ENCODE peak calls at places on chromosomes 13 and 19, in five cellular contexts. One of them, this sample, is unnamed.
A peak's percentile ranks its signal among the peaks of the same experiment; 100 is the strongest.

GRCh38 chr13:29958476-29958875 is 108.1 kb upstream of the UBL3 start:
- DNase-seq in activated T-helper 1 cell treated with anti-CD3 and anti-CD28 coated beads, Interleukin-12 subunit alpha, Interleukin-12 subunit beta, Interleukin-2, Interleukin-4 antibody, amounts not matched to agents 30 ng/mL and 10 ng/mL and 1 ng/mL, durations not matched to agents 14 hours and 24 hours and 36 hours: no peak
- DNase-seq in Right ventricle myocardium superior: no peak
- DNase-seq in KG1: no peak
- DNase-seq in stimulated activated CD4-positive, alpha-beta T cell treated with anti-CD3 and anti-CD28 coated beads, TNF-alpha, amount 100 ng/mL, for 48 hours: no peak
- DNase-seq in this sample: no peak

GRCh38 chr13:25478186-25478585 is 106.4 kb downstream of the ATP8A2 start:
- DNase-seq in activated T-helper 1 cell treated with anti-CD3 and anti-CD28 coated beads, Interleukin-12 subunit alpha, Interleukin-12 subunit beta, Interleukin-2, Interleukin-4 antibody, amounts not matched to agents 30 ng/mL and 10 ng/mL and 1 ng/mL, durations not matched to agents 14 hours and 24 hours and 36 hours: no peak
- DNase-seq in Right ventricle myocardium superior: no peak
- DNase-seq in KG1: no peak
- DNase-seq in stimulated activated CD4-positive, alpha-beta T cell treated with anti-CD3 and anti-CD28 coated beads, TNF-alpha, amount 100 ng/mL, for 48 hours: no peak
- DNase-seq in this sample: peak; percentile 40

GRCh38 chr19:18254546-18255500 is 19.4 kb downstream of the IQCN start:
- DNase-seq in activated T-helper 1 cell treated with anti-CD3 and anti-CD28 coated beads, Interleukin-12 subunit alpha, Interleukin-12 subunit beta, Interleukin-2, Interleukin-4 antibody, amounts not matched to agents 30 ng/mL and 10 ng/mL and 1 ng/mL, durations not matched to agents 14 hours and 24 hours and 36 hours: no peak
- DNase-seq in Right ventricle myocardium superior: no peak
- DNase-seq in KG1: no peak
- DNase-seq in stimulated activated CD4-positive, alpha-beta T cell treated with anti-CD3 and anti-CD28 coated beads, TNF-alpha, amount 100 ng/mL, for 48 hours: no peak
- DNase-seq in this sample: no peak

GRCh38 chr13:109955598-109955997 is 169.2 kb upstream of the IRS2 start:
- DNase-seq in activated T-helper 1 cell treated with anti-CD3 and anti-CD28 coated beads, Interleukin-12 subunit alpha, Interleukin-12 subunit beta, Interleukin-2, Interleukin-4 antibody, amounts not matched to agents 30 ng/mL and 10 ng/mL and 1 ng/mL, durations not matched to agents 14 hours and 24 hours and 36 hours: no peak
- DNase-seq in Right ventricle myocardium superior: no peak
- DNase-seq in KG1: no peak
- DNase-seq in stimulated activated CD4-positive, alpha-beta T cell treated with anti-CD3 and anti-CD28 coated beads, TNF-alpha, amount 100 ng/mL, for 48 hours: no peak
- DNase-seq in this sample: no peak

GRCh38 chr13:67438465-67438864 is 208.3 kb upstream of the PCDH9 start:
- DNase-seq in activated T-helper 1 cell treated with anti-CD3 and anti-CD28 coated beads, Interleukin-12 subunit alpha, Interleukin-12 subunit beta, Interleukin-2, Interleukin-4 antibody, amounts not matched to agents 30 ng/mL and 10 ng/mL and 1 ng/mL, durations not matched to agents 14 hours and 24 hours and 36 hours: no peak
- DNase-seq in Right ventricle myocardium superior: no peak
- DNase-seq in KG1: no peak
- DNase-seq in stimulated activated CD4-positive, alpha-beta T cell treated with anti-CD3 and anti-CD28 coated beads, TNF-alpha, amount 100 ng/mL, for 48 hours: no peak
- DNase-seq in this sample: no peak

GRCh38 chr19:38907227-38907626 is 4.8 kb downstream of the CCER2 start:
- DNase-seq in activated T-helper 1 cell treated with anti-CD3 and anti-CD28 coated beads, Interleukin-12 subunit alpha, Interleukin-12 subunit beta, Interleukin-2, Interleukin-4 antibody, amounts not matched to agents 30 ng/mL and 10 ng/mL and 1 ng/mL, durations not matched to agents 14 hours and 24 hours and 36 hours: no peak
- DNase-seq in Right ventricle myocardium superior: no peak
- DNase-seq in KG1: no peak
- DNase-seq in stimulated activated CD4-positive, alpha-beta T cell treated with anti-CD3 and anti-CD28 coated beads, TNF-alpha, amount 100 ng/mL, for 48 hours: no peak
- DNase-seq in this sample: no peak

GRCh38 chr19:9828551-9829063 is 889 bp downstream of the UBL5 start:
- DNase-seq in activated T-helper 1 cell treated with anti-CD3 and anti-CD28 coated beads, Interleukin-12 subunit alpha, Interleukin-12 subunit beta, Interleukin-2, Interleukin-4 antibody, amounts not matched to agents 30 ng/mL and 10 ng/mL and 1 ng/mL, durations not matched to agents 14 hours and 24 hours and 36 hours: no peak
- DNase-seq in Right ventricle myocardium superior: no peak
- DNase-seq in KG1: no peak
- DNase-seq in stimulated activated CD4-positive, alpha-beta T cell treated with anti-CD3 and anti-CD28 coated beads, TNF-alpha, amount 100 ng/mL, for 48 hours: no peak
- DNase-seq in this sample: no peak

GRCh38 chr19:45676851-45677263 is 8.8 kb downstream of the GIPR start:
- DNase-seq in activated T-helper 1 cell treated with anti-CD3 and anti-CD28 coated beads, Interleukin-12 subunit alpha, Interleukin-12 subunit beta, Interleukin-2, Interleukin-4 antibody, amounts not matched to agents 30 ng/mL and 10 ng/mL and 1 ng/mL, durations not matched to agents 14 hours and 24 hours and 36 hours: peak; percentile 22
- DNase-seq in Right ventricle myocardium superior: no peak
- DNase-seq in KG1: no peak
- DNase-seq in stimulated activated CD4-positive, alpha-beta T cell treated with anti-CD3 and anti-CD28 coated beads, TNF-alpha, amount 100 ng/mL, for 48 hours: no peak
- DNase-seq in this sample: no peak

GRCh38 chr13:29704648-29705047 is 109.2 kb upstream of the SLC7A1 start:
- DNase-seq in activated T-helper 1 cell treated with anti-CD3 and anti-CD28 coated beads, Interleukin-12 subunit alpha, Interleukin-12 subunit beta, Interleukin-2, Interleukin-4 antibody, amounts not matched to agents 30 ng/mL and 10 ng/mL and 1 ng/mL, durations not matched to agents 14 hours and 24 hours and 36 hours: no peak
- DNase-seq in Right ventricle myocardium superior: no peak
- DNase-seq in KG1: no peak
- DNase-seq in stimulated activated CD4-positive, alpha-beta T cell treated with anti-CD3 and anti-CD28 coated beads, TNF-alpha, amount 100 ng/mL, for 48 hours: no peak
- DNase-seq in this sample: no peak

GRCh38 chr13:49444517-49445395 is 682 bp downstream of the SETDB2 start:
- DNase-seq in activated T-helper 1 cell treated with anti-CD3 and anti-CD28 coated beads, Interleukin-12 subunit alpha, Interleukin-12 subunit beta, Interleukin-2, Interleukin-4 antibody, amounts not matched to agents 30 ng/mL and 10 ng/mL and 1 ng/mL, durations not matched to agents 14 hours and 24 hours and 36 hours: peak; percentile 21
- DNase-seq in Right ventricle myocardium superior: no peak
- DNase-seq in KG1: peak; percentile 70
- DNase-seq in stimulated activated CD4-positive, alpha-beta T cell treated with anti-CD3 and anti-CD28 coated beads, TNF-alpha, amount 100 ng/mL, for 48 hours: no peak
- DNase-seq in this sample: peak; percentile 95

GRCh38 chr13:111283457-111283856 is 37.0 kb upstream of the TEX29 start:
- DNase-seq in activated T-helper 1 cell treated with anti-CD3 and anti-CD28 coated beads, Interleukin-12 subunit alpha, Interleukin-12 subunit beta, Interleukin-2, Interleukin-4 antibody, amounts not matched to agents 30 ng/mL and 10 ng/mL and 1 ng/mL, durations not matched to agents 14 hours and 24 hours and 36 hours: no peak
- DNase-seq in Right ventricle myocardium superior: no peak
- DNase-seq in KG1: no peak
- DNase-seq in stimulated activated CD4-positive, alpha-beta T cell treated with anti-CD3 and anti-CD28 coated beads, TNF-alpha, amount 100 ng/mL, for 48 hours: no peak
- DNase-seq in this sample: no peak

GRCh38 chr13:111337206-111337605 is 16.8 kb downstream of the TEX29 start:
- DNase-seq in activated T-helper 1 cell treated with anti-CD3 and anti-CD28 coated beads, Interleukin-12 subunit alpha, Interleukin-12 subunit beta, Interleukin-2, Interleukin-4 antibody, amounts not matched to agents 30 ng/mL and 10 ng/mL and 1 ng/mL, durations not matched to agents 14 hours and 24 hours and 36 hours: no peak
- DNase-seq in Right ventricle myocardium superior: no peak
- DNase-seq in KG1: no peak
- DNase-seq in stimulated activated CD4-positive, alpha-beta T cell treated with anti-CD3 and anti-CD28 coated beads, TNF-alpha, amount 100 ng/mL, for 48 hours: no peak
- DNase-seq in this sample: no peak

GRCh38 chr13:67101730-67102467 is 128.2 kb downstream of the PCDH9 start:
- DNase-seq in activated T-helper 1 cell treated with anti-CD3 and anti-CD28 coated beads, Interleukin-12 subunit alpha, Interleukin-12 subunit beta, Interleukin-2, Interleukin-4 antibody, amounts not matched to agents 30 ng/mL and 10 ng/mL and 1 ng/mL, durations not matched to agents 14 hours and 24 hours and 36 hours: no peak
- DNase-seq in Right ventricle myocardium superior: no peak
- DNase-seq in KG1: no peak
- DNase-seq in stimulated activated CD4-positive, alpha-beta T cell treated with anti-CD3 and anti-CD28 coated beads, TNF-alpha, amount 100 ng/mL, for 48 hours: no peak
- DNase-seq in this sample: no peak

GRCh38 chr13:114064516-114065140 is 67.8 kb downstream of the RASA3 start:
- DNase-seq in activated T-helper 1 cell treated with anti-CD3 and anti-CD28 coated beads, Interleukin-12 subunit alpha, Interleukin-12 subunit beta, Interleukin-2, Interleukin-4 antibody, amounts not matched to agents 30 ng/mL and 10 ng/mL and 1 ng/mL, durations not matched to agents 14 hours and 24 hours and 36 hours: no peak
- DNase-seq in Right ventricle myocardium superior: peak; percentile 53
- DNase-seq in KG1: no peak
- DNase-seq in stimulated activated CD4-positive, alpha-beta T cell treated with anti-CD3 and anti-CD28 coated beads, TNF-alpha, amount 100 ng/mL, for 48 hours: no peak
- DNase-seq in this sample: no peak

GRCh38 chr19:18121166-18121565 is 23.6 kb downstream of the MAST3 start:
- DNase-seq in activated T-helper 1 cell treated with anti-CD3 and anti-CD28 coated beads, Interleukin-12 subunit alpha, Interleukin-12 subunit beta, Interleukin-2, Interleukin-4 antibody, amounts not matched to agents 30 ng/mL and 10 ng/mL and 1 ng/mL, durations not matched to agents 14 hours and 24 hours and 36 hours: no peak
- DNase-seq in Right ventricle myocardium superior: no peak
- DNase-seq in KG1: no peak
- DNase-seq in stimulated activated CD4-positive, alpha-beta T cell treated with anti-CD3 and anti-CD28 coated beads, TNF-alpha, amount 100 ng/mL, for 48 hours: no peak
- DNase-seq in this sample: no peak

GRCh38 chr19:13613447-13613846 is 107.2 kb upstream of the CACNA1A start:
- DNase-seq in activated T-helper 1 cell treated with anti-CD3 and anti-CD28 coated beads, Interleukin-12 subunit alpha, Interleukin-12 subunit beta, Interleukin-2, Interleukin-4 antibody, amounts not matched to agents 30 ng/mL and 10 ng/mL and 1 ng/mL, durations not matched to agents 14 hours and 24 hours and 36 hours: no peak
- DNase-seq in Right ventricle myocardium superior: no peak
- DNase-seq in KG1: no peak
- DNase-seq in stimulated activated CD4-positive, alpha-beta T cell treated with anti-CD3 and anti-CD28 coated beads, TNF-alpha, amount 100 ng/mL, for 48 hours: no peak
- DNase-seq in this sample: no peak

GRCh38 chr13:113949546-113949945 is 24.3 kb downstream of the C13orf46 start:
- DNase-seq in activated T-helper 1 cell treated with anti-CD3 and anti-CD28 coated beads, Interleukin-12 subunit alpha, Interleukin-12 subunit beta, Interleukin-2, Interleukin-4 antibody, amounts not matched to agents 30 ng/mL and 10 ng/mL and 1 ng/mL, durations not matched to agents 14 hours and 24 hours and 36 hours: no peak
- DNase-seq in Right ventricle myocardium superior: peak; percentile 13
- DNase-seq in KG1: no peak
- DNase-seq in stimulated activated CD4-positive, alpha-beta T cell treated with anti-CD3 and anti-CD28 coated beads, TNF-alpha, amount 100 ng/mL, for 48 hours: no peak
- DNase-seq in this sample: no peak

GRCh38 chr19:29881386-29881785 is 60.7 kb upstream of the URI1 start:
- DNase-seq in activated T-helper 1 cell treated with anti-CD3 and anti-CD28 coated beads, Interleukin-12 subunit alpha, Interleukin-12 subunit beta, Interleukin-2, Interleukin-4 antibody, amounts not matched to agents 30 ng/mL and 10 ng/mL and 1 ng/mL, durations not matched to agents 14 hours and 24 hours and 36 hours: no peak
- DNase-seq in Right ventricle myocardium superior: no peak
- DNase-seq in KG1: no peak
- DNase-seq in stimulated activated CD4-positive, alpha-beta T cell treated with anti-CD3 and anti-CD28 coated beads, TNF-alpha, amount 100 ng/mL, for 48 hours: no peak
- DNase-seq in this sample: no peak

GRCh38 chr13:75258159-75258782 is 223.7 kb downstream of the TBC1D4 start:
- DNase-seq in activated T-helper 1 cell treated with anti-CD3 and anti-CD28 coated beads, Interleukin-12 subunit alpha, Interleukin-12 subunit beta, Interleukin-2, Interleukin-4 antibody, amounts not matched to agents 30 ng/mL and 10 ng/mL and 1 ng/mL, durations not matched to agents 14 hours and 24 hours and 36 hours: no peak
- DNase-seq in Right ventricle myocardium superior: no peak
- DNase-seq in KG1: peak; percentile 6
- DNase-seq in stimulated activated CD4-positive, alpha-beta T cell treated with anti-CD3 and anti-CD28 coated beads, TNF-alpha, amount 100 ng/mL, for 48 hours: no peak
- DNase-seq in this sample: no peak

GRCh38 chr19:40742477-40742876 is 7.8 kb downstream of the ACTMAP start:
- DNase-seq in activated T-helper 1 cell treated with anti-CD3 and anti-CD28 coated beads, Interleukin-12 subunit alpha, Interleukin-12 subunit beta, Interleukin-2, Interleukin-4 antibody, amounts not matched to agents 30 ng/mL and 10 ng/mL and 1 ng/mL, durations not matched to agents 14 hours and 24 hours and 36 hours: no peak
- DNase-seq in Right ventricle myocardium superior: peak; percentile 42
- DNase-seq in KG1: no peak
- DNase-seq in stimulated activated CD4-positive, alpha-beta T cell treated with anti-CD3 and anti-CD28 coated beads, TNF-alpha, amount 100 ng/mL, for 48 hours: no peak
- DNase-seq in this sample: no peak

GRCh38 chr13:40464991-40465390 is 201.4 kb downstream of the FOXO1 start:
- DNase-seq in activated T-helper 1 cell treated with anti-CD3 and anti-CD28 coated beads, Interleukin-12 subunit alpha, Interleukin-12 subunit beta, Interleukin-2, Interleukin-4 antibody, amounts not matched to agents 30 ng/mL and 10 ng/mL and 1 ng/mL, durations not matched to agents 14 hours and 24 hours and 36 hours: no peak
- DNase-seq in Right ventricle myocardium superior: no peak
- DNase-seq in KG1: no peak
- DNase-seq in stimulated activated CD4-positive, alpha-beta T cell treated with anti-CD3 and anti-CD28 coated beads, TNF-alpha, amount 100 ng/mL, for 48 hours: no peak
- DNase-seq in this sample: no peak

GRCh38 chr19:13894552-13894951 is 11.4 kb downstream of the BRME1 start:
- DNase-seq in activated T-helper 1 cell treated with anti-CD3 and anti-CD28 coated beads, Interleukin-12 subunit alpha, Interleukin-12 subunit beta, Interleukin-2, Interleukin-4 antibody, amounts not matched to agents 30 ng/mL and 10 ng/mL and 1 ng/mL, durations not matched to agents 14 hours and 24 hours and 36 hours: no peak
- DNase-seq in Right ventricle myocardium superior: no peak
- DNase-seq in KG1: no peak
- DNase-seq in stimulated activated CD4-positive, alpha-beta T cell treated with anti-CD3 and anti-CD28 coated beads, TNF-alpha, amount 100 ng/mL, for 48 hours: no peak
- DNase-seq in this sample: no peak

GRCh38 chr13:44906758-44907157 is 82.5 kb downstream of the NUFIP1 start:
- DNase-seq in activated T-helper 1 cell treated with anti-CD3 and anti-CD28 coated beads, Interleukin-12 subunit alpha, Interleukin-12 subunit beta, Interleukin-2, Interleukin-4 antibody, amounts not matched to agents 30 ng/mL and 10 ng/mL and 1 ng/mL, durations not matched to agents 14 hours and 24 hours and 36 hours: no peak
- DNase-seq in Right ventricle myocardium superior: no peak
- DNase-seq in KG1: no peak
- DNase-seq in stimulated activated CD4-positive, alpha-beta T cell treated with anti-CD3 and anti-CD28 coated beads, TNF-alpha, amount 100 ng/mL, for 48 hours: no peak
- DNase-seq in this sample: peak; percentile 69

GRCh38 chr19:17775245-17775927 is 19.6 kb upstream of the B3GNT3 start:
- DNase-seq in activated T-helper 1 cell treated with anti-CD3 and anti-CD28 coated beads, Interleukin-12 subunit alpha, Interleukin-12 subunit beta, Interleukin-2, Interleukin-4 antibody, amounts not matched to agents 30 ng/mL and 10 ng/mL and 1 ng/mL, durations not matched to agents 14 hours and 24 hours and 36 hours: no peak
- DNase-seq in Right ventricle myocardium superior: no peak
- DNase-seq in KG1: peak; percentile 54
- DNase-seq in stimulated activated CD4-positive, alpha-beta T cell treated with anti-CD3 and anti-CD28 coated beads, TNF-alpha, amount 100 ng/mL, for 48 hours: no peak
- DNase-seq in this sample: no peak

GRCh38 chr19:55540619-55541018 is 3.7 kb upstream of the SBK2 start:
- DNase-seq in activated T-helper 1 cell treated with anti-CD3 and anti-CD28 coated beads, Interleukin-12 subunit alpha, Interleukin-12 subunit beta, Interleukin-2, Interleukin-4 antibody, amounts not matched to agents 30 ng/mL and 10 ng/mL and 1 ng/mL, durations not matched to agents 14 hours and 24 hours and 36 hours: no peak
- DNase-seq in Right ventricle myocardium superior: no peak
- DNase-seq in KG1: no peak
- DNase-seq in stimulated activated CD4-positive, alpha-beta T cell treated with anti-CD3 and anti-CD28 coated beads, TNF-alpha, amount 100 ng/mL, for 48 hours: no peak
- DNase-seq in this sample: no peak

This sample was measured in retinal pigment epithelial cell.